ENCODE peak calls at places on chromosomes 13 and 19, in seven cellular contexts. T is Calu3, U is IMR-90, C is left ventricle myocardium inferior, D is mesothelial cell of epicardium, Y is thoracic aorta, E is dorsolateral prefrontal cortex. J is an unnamed sample.

GRCh38 chr19:29040291-29040690 is 172.7 kb downstream of the UQCRFS1 start:
- DNase-seq in T (no peak), U (no peak), C (no peak), D (no peak), Y (no peak), E (no peak), J (no peak)

GRCh38 chr19:41302624-41303351 is 7.2 kb upstream of the CCDC97 start:
- DNase-seq in T (no peak), U (no peak), C (no peak), D (no peak), Y (no peak), E (no peak), J (no peak)

GRCh38 chr13:57375876-57376275 is 208.9 kb downstream of the PRR20E start:
- DNase-seq in T (no peak), U (no peak), C (no peak), D (no peak), Y (no peak), E (no peak), J (no peak)

GRCh38 chr13:101514695-101515275 is 62.3 kb downstream of the ITGBL1 start:
- DNase-seq in T (peak), U (peak), C (no peak), D (no peak), Y (no peak), E (no peak), J (peak)

GRCh38 chr13:74575729-74576125 is 441.5 kb upstream of the KLF12 start:
- DNase-seq in T (no peak), U (peak), C (peak), D (peak), Y (peak), E (peak), J (peak)

GRCh38 chr13:65926750-65927171 is 1303.4 kb downstream of the PCDH9 start:
- DNase-seq in T (no peak), U (no peak), C (peak), D (no peak), Y (no peak), E (peak), J (peak)

GRCh38 chr19:10855879-10856522 is 7.8 kb downstream of the C19orf38 start:
- DNase-seq in T (peak), U (no peak), C (no peak), D (no peak), Y (no peak), E (no peak), J (peak)

GRCh38 chr13:105037064-105037463 is 1498.4 kb downstream of the EFNB2 start:
- DNase-seq in T (no peak), U (no peak), C (no peak), D (no peak), Y (no peak), E (no peak), J (no peak)

GRCh38 chr13:39144941-39145533 is 106.8 kb downstream of the NHLRC3 start:
- DNase-seq in T (peak), U (peak), C (peak), D (peak), Y (no peak), E (peak), J (peak)

GRCh38 chr19:35992902-35993765 is 1.9 kb upstream of the SDHAF1 start:
- DNase-seq in T (no peak), U (no peak), C (no peak), D (no peak), Y (no peak), E (no peak), J (no peak)

GRCh38 chr19:3785464-3785937 is 680 bp downstream of the MATK start:
- DNase-seq in T (no peak), U (no peak), C (no peak), D (no peak), Y (no peak), E (no peak), J (no peak)

GRCh38 chr13:54945978-54946377 is 1917.4 kb downstream of the OLFM4 start:
- DNase-seq in T (no peak), U (no peak), C (no peak), D (no peak), Y (no peak), E (no peak), J (no peak)

GRCh38 chr19:7450243-7451223 is 38.3 kb downstream of the PEX11G start:
- DNase-seq in T (no peak), U (peak), C (no peak), D (no peak), Y (no peak), E (no peak), J (no peak)

GRCh38 chr13:29621401-29621800 is 25.9 kb upstream of the SLC7A1 start:
- DNase-seq in T (no peak), U (peak), C (no peak), D (no peak), Y (no peak), E (no peak), J (no peak)

GRCh38 chr13:45490068-45490467 is 25.3 kb downstream of the COG3 start:
- DNase-seq in T (peak), U (no peak), C (no peak), D (no peak), Y (no peak), E (no peak), J (no peak)

GRCh38 chr19:57708641-57709354 is at the start of gene ZNF154:
- DNase-seq in T (no peak), U (peak), C (peak), D (peak), Y (no peak), E (peak), J (peak)

GRCh38 chr19:2719910-2720776 is 1.0 kb downstream of the DIRAS1 start:
- DNase-seq in T (no peak), U (peak), C (peak), D (no peak), Y (no peak), E (peak), J (no peak)

GRCh38 chr13:22773475-22773874 is 407.3 kb upstream of the SGCG start:
- DNase-seq in T (no peak), U (no peak), C (no peak), D (no peak), Y (no peak), E (no peak), J (no peak)

GRCh38 chr19:1132625-1133383 is 29.0 kb downstream of the GPX4 start:
- DNase-seq in T (no peak), U (no peak), C (no peak), D (no peak), Y (no peak), E (no peak), J (no peak)

GRCh38 chr19:1549332-1549945 is 18.7 kb downstream of the MEX3D start:
- DNase-seq in T (no peak), U (no peak), C (no peak), D (no peak), Y (no peak), E (no peak), J (no peak)

DNA sequence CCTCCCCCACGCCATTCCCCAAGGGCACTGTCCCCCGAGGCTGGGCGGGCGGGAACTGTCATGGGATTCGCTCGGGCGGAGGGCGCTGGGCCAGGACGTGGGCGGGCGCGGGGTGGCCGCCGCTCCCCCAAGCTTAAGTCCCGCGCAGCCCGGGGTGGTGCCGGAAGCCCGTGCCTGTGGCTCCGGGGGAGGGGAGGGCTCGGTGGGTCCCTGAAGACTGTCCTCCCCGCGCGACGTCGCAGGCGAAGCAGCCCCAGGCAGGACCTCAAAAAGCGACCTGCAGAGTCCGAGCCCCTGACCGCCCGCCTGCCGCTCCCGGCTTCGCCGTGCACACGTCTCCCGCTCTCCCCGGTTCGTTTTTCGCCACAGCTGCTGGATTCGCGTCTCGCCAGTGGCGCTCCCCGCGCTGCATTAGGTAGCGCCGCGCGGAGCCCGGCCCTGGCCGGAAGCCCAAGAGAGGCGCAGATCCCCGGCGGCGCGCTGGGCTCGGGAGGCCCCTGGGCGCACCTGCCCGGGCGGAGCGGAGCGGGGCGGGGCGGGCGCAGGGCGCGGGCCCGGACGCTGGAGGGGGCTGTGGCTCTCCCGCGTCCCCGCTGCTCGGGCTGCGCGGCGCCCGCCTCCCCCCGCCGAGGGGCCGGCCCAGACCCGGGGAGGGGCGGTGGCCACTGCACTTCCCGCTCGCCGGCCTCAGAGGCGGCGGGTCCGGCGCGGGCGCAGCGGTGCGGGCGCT is at the start of gene FARP1:
- DNase-seq in T (peak), U (peak), C (peak), D (peak), Y (no peak), E (no peak), J (peak)
- TF ChIP-seq CTCF in T (no peak), U (peak), C (peak), D (no peak), Y (no peak), E (no peak), J (no peak)

GRCh38 chr13:113275387-113275786 is 21.7 kb upstream of the LAMP1 start:
- DNase-seq in T (peak), U (peak), C (no peak), D (no peak), Y (no peak), E (no peak), J (peak)
- TF ChIP-seq CTCF in T (peak), U (peak), C (peak), D (peak), Y (peak), E (peak), J (peak)

GRCh38 chr13:19982447-19983043 is 24.0 kb downstream of the ZMYM2 start:
- DNase-seq in T (no peak), U (no peak), C (no peak), D (no peak), Y (no peak), E (no peak), J (no peak)
- TF ChIP-seq CTCF in T (no peak), U (no peak), C (no peak), D (no peak), Y (no peak), E (no peak), J (no peak)

DNA sequence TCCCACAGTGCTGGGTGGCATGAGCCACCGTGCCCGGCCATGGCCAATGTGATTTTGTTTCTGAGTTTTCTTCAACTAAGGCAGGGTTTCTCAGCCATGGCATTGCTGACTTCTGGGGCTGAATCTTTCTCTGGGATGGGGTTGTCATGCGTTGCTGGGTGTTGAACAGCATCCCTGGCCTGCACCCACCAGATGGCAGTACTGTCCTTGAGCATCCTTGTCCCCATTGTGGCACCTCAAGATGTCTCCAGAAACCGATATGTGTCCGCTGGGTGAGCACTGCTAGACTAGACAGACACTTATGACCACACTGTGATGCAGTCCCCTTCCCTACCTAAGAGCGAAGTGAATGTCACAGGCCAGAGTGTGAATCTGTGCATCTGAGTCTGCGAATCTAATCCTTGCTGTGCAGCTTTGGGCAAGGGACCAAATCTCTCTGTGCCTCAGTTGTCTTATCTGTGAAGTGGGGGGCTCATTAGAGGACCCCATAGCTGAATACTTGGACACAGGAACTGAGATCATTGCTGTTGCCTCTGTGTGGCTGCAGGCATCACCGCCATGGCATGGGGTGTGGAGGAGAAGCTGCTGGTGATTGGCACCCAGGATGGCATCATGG is 50.3 kb upstream of the SIN3B start:
- DNase-seq in T (peak), U (peak), C (peak), D (no peak), Y (no peak), E (peak), J (peak)
- TF ChIP-seq CTCF in T (peak), U (peak), C (peak), D (no peak), Y (peak), E (peak), J (peak)

GRCh38 chr19:14112809-14113385 is 4.7 kb downstream of the PRKACA start:
- DNase-seq in T (no peak), U (no peak), C (peak), D (no peak), Y (no peak), E (no peak), J (no peak)

GRCh38 chr19:14114854-14115253 is 2.7 kb downstream of the PRKACA start:
- DNase-seq in T (peak), U (no peak), C (peak), D (no peak), Y (no peak), E (no peak), J (peak)

GRCh38 chr19:14114439-14114838 is 3.1 kb downstream of the PRKACA start:
- DNase-seq in T (no peak), U (no peak), C (no peak), D (no peak), Y (no peak), E (no peak), J (no peak)

GRCh38 chr19:14112051-14112808 is 5.3 kb downstream of the PRKACA start:
- DNase-seq in T (no peak), U (no peak), C (peak), D (no peak), Y (no peak), E (no peak), J (no peak)

DNA sequence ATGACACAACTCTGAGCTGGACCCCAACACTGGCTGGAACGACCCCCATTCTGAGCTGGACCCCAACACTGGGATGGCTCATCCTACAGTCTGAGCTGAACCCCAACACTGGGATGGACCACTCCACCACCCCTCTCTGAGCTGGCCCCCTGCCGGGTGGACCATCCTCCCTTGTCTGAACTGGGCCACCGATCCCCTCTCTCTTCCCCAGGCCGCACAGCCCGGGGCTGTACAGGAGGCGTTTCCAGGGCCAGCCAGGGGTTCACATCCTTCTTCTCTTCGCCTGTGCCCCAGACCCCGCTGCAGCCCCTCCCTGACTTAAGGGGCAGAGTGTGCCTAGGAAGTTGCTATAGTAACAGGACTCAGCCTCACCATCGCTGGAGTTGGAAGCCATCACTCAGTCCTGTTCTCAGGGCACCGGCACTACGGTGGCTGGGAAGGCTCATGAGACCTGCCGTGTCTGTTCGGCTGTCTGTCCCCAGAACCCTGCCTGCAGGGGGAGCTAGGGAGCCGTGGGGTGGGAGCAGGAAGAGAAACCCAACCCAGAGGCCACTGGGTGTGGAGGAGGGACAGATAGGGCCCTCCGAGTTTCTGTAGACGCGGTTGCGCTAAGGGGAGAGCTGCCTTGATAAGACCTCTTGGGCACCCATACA is 3.7 kb downstream of the PRKACA start:
- DNase-seq in T (peak), U (no peak), C (peak), D (no peak), Y (no peak), E (no peak), J (no peak)
- TF ChIP-seq CTCF in T (peak), U (peak), C (peak), D (peak), Y (no peak), E (no peak), J (peak)

GRCh38 chr19:46860846-46861690 is at the start of gene ARHGAP35:
- DNase-seq in T (no peak), U (no peak), C (no peak), D (peak), Y (no peak), E (peak), J (no peak)

GRCh38 chr19:46860125-46860845 is 512 bp upstream of the ARHGAP35 start:
- DNase-seq in T (peak), U (peak), C (peak), D (peak), Y (peak), E (peak), J (peak)

GRCh38 chr19:46852830-46853229 is 2.2 kb upstream of the AP2S1 start:
- DNase-seq in T (no peak), U (no peak), C (no peak), D (no peak), Y (no peak), E (no peak), J (no peak)

GRCh38 chr19:46859637-46860124 is 1.1 kb upstream of the ARHGAP35 start:
- DNase-seq in T (no peak), U (peak), C (peak), D (peak), Y (no peak), E (no peak), J (no peak)

GRCh38 chr19:46856062-46857022 is 4.5 kb upstream of the ARHGAP35 start:
- DNase-seq in T (peak), U (peak), C (peak), D (peak), Y (peak), E (peak), J (peak)
- TF ChIP-seq CTCF in T (peak), U (peak), C (peak), D (peak), Y (peak), E (peak), J (no peak)

GRCh38 chr13:23790591-23791170 is 98.5 kb downstream of the MIPEP start:
- DNase-seq in T (no peak), U (peak), C (no peak), D (no peak), Y (no peak), E (no peak), J (no peak)
- TF ChIP-seq CTCF in T (no peak), U (no peak), C (no peak), D (no peak), Y (no peak), E (no peak), J (no peak)

GRCh38 chr13:49904729-49905456 is 31.2 kb downstream of the SPRYD7 start:
- DNase-seq in T (no peak), U (no peak), C (no peak), D (no peak), Y (no peak), E (no peak), J (no peak)

DNA sequence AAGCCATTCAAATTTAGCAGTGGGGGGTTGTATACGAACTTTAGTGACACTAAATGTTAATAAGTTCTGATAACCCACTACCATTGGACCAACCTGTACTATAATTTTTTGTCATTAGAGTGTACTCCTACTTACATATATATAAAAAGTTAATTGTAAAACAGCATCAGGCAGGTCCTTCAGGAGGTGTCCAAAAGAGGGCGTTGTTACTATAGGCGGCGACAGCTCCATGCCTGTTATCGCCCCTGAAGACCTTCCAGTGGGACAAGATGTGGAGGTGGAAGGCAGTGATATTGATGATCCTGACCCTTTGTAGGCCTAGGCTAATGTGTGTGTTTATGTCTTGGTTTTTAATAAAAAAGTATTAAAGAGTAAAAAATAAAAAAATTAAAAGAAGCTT is 27.5 kb downstream of the SPRYD7 start:
- DNase-seq in T (no peak), U (no peak), C (no peak), D (no peak), Y (no peak), E (no peak), J (peak)
- TF ChIP-seq CTCF in T (no peak), U (no peak), C (no peak), D (no peak), Y (no peak), E (no peak), J (no peak)

GRCh38 chr13:42418184-42418583 is 146.2 kb downstream of the AKAP11 start:
- DNase-seq in T (no peak), U (no peak), C (no peak), D (no peak), Y (no peak), E (no peak), J (no peak)
- TF ChIP-seq CTCF in T (no peak), U (no peak), C (no peak), D (no peak), Y (no peak), E (no peak), J (no peak)

DNA sequence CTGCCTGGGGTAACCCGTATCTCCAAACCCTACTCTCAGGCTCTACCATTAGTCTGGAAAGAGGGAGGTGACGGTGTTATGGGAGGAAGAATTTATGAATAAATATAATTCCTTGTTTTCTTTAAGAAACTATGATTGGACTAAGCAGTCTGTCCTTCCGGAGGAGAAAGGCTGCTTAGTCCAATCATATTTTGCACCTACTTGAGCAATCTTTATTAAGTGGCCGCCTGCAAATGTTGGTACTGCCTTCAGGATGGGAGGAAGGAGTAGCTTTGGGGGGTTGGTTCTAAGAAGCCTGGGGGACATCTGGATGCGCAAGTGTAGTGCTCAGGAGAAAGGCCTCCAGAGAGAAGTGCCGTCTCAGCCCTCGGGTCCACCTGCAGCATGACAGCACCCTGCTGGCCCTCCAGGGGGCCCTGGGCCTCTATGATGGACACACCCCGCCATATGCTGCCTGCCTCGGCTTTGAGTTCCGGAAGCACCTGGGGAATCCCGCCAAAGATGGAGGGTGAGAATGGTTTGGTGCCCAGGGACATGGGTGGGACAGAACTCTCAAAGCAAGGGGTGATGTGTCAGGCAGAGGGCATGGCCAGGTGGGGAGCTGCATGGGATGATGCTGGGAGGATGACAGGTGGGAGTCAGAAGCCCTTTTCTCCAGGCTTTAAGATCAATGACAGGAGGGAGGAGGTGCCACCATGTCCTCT is 4.0 kb downstream of the ACP4 start:
- DNase-seq in T (peak), U (no peak), C (no peak), D (no peak), Y (no peak), E (no peak), J (no peak)
- TF ChIP-seq CTCF in T (peak), U (peak), C (no peak), D (no peak), Y (no peak), E (no peak), J (no peak)

J was measured in endothelial cell.